ENCODE peak calls at places on chromosomes 16 and 17, in six cellular contexts. A is Peyer's patch, E is heart left ventricle, V is transverse colon, U is uterus, S is upper lobe of left lung. Z is an unnamed sample.

GRCh38 chr17:21377821-21378396 is 1.8 kb downstream of the KCNJ12 start:
- DNase-seq in S (no peak), U (no peak), V (no peak), E (no peak), A (no peak), Z (no peak)

GRCh38 chr17:40450175-40450574 is 6.9 kb downstream of the IGFBP4 start:
- DNase-seq in S (no peak), E (peak), V (peak), A (peak), U (peak), Z (no peak)

GRCh38 chr16:2005646-2006045 is 4.0 kb downstream of the ZNF598 start:
- DNase-seq in V (no peak), E (no peak), A (no peak), U (no peak), S (no peak), Z (no peak)

GRCh38 chr17:40953876-40954275 is 12.9 kb downstream of the KRT39 start:
- DNase-seq in S (no peak), E (no peak), V (no peak), U (no peak), A (no peak), Z (no peak)

GRCh38 chr17:83203472-83204221 is 124.2 kb downstream of the METRNL start:
- DNase-seq in U (peak), A (peak), S (peak), V (peak), E (peak), Z (peak)

GRCh38 chr16:56262148-56262878 is 71.0 kb downstream of the GNAO1 start:
- DNase-seq in U (no peak), V (peak), S (no peak), A (no peak), E (no peak), Z (no peak)

GRCh38 chr16:75074920-75075687 is 41.5 kb downstream of the LDHD start:
- DNase-seq in A (no peak), U (no peak), V (peak), S (no peak), E (no peak), Z (no peak)

GRCh38 chr17:15918661-15919259 is 26.2 kb upstream of the ADORA2B start:
- DNase-seq in U (no peak), A (peak), S (no peak), E (peak), V (peak), Z (peak)

GRCh38 chr16:11689031-11689840 is 21.0 kb downstream of the SNN start:
- DNase-seq in S (no peak), U (peak), E (no peak), A (no peak), V (no peak), Z (no peak)

GRCh38 chr17:5780476-5780875 is 196.2 kb upstream of the NLRP1 start:
- DNase-seq in A (no peak), S (no peak), U (no peak), V (no peak), E (no peak), Z (no peak)

GRCh38 chr16:83771306-83771942 is 36.4 kb upstream of the HSBP1 start:
- DNase-seq in V (no peak), U (peak), S (no peak), A (no peak), E (peak), Z (peak)

GRCh38 chr17:76558210-76559095 is 18.6 kb downstream of the PRCD start:
- DNase-seq in S (no peak), V (no peak), U (no peak), A (no peak), E (no peak), Z (no peak)

GRCh38 chr16:5938607-5939006 is 841.0 kb upstream of the EEF2KMT start:
- DNase-seq in U (no peak), S (no peak), E (no peak), A (no peak), V (no peak), Z (no peak)

GRCh38 chr16:11094075-11094593 is 149.8 kb downstream of the CLEC16A start:
- DNase-seq in U (no peak), A (peak), E (no peak), V (peak), S (no peak), Z (no peak)

GRCh38 chr16:27301236-27301861 is 12.4 kb upstream of the IL4R start:
- DNase-seq in V (no peak), E (no peak), S (no peak), A (no peak), U (no peak), Z (no peak)

GRCh38 chr17:57557793-57558681 is 187.1 kb downstream of the CCDC182 start:
- DNase-seq in V (no peak), S (no peak), A (no peak), E (no peak), U (no peak), Z (no peak)

GRCh38 chr17:67441052-67441738 is 64.1 kb downstream of the PITPNC1 start:
- DNase-seq in E (no peak), A (no peak), V (peak), S (no peak), U (peak), Z (no peak)

GRCh38 chr17:81239714-81240555 is 817 bp downstream of the NDUFAF8 start:
- DNase-seq in V (no peak), E (no peak), A (no peak), U (no peak), S (no peak), Z (no peak)

GRCh38 chr16:88131256-88131655 is 180.0 kb downstream of the BANP start:
- DNase-seq in V (no peak), E (no peak), A (no peak), U (no peak), S (no peak), Z (no peak)

GRCh38 chr17:75776399-75777242 is 8.0 kb upstream of the UNK start:
- DNase-seq in V (no peak), U (no peak), S (no peak), A (peak), E (no peak), Z (no peak)

GRCh38 chr17:2684549-2684948 is 27.0 kb downstream of the CLUH start:
- DNase-seq in E (no peak), A (no peak), U (no peak), V (no peak), S (no peak), Z (peak)

GRCh38 chr16:57601801-57602478 is 26.5 kb upstream of the ADGRG1 start:
- DNase-seq in E (no peak), V (no peak), U (no peak), A (no peak), S (no peak), Z (no peak)

GRCh38 chr16:54102888-54103866 is 183.4 kb downstream of the IRX3 start:
- DNase-seq in S (no peak), V (no peak), A (no peak), U (no peak), E (no peak), Z (no peak)

GRCh38 chr17:32015245-32016013 is 8.2 kb downstream of the LRRC37B start:
- DNase-seq in U (no peak), E (no peak), A (no peak), S (no peak), V (no peak), Z (no peak)

GRCh38 chr17:78253946-78254672 is 22.7 kb downstream of the TMEM235 start:
- DNase-seq in S (peak), A (peak), U (peak), V (peak), E (peak), Z (peak)
- H3K27ac ChIP-seq in S (peak), A (peak), U (peak), V (peak), E (peak), Z (peak)

DNA sequence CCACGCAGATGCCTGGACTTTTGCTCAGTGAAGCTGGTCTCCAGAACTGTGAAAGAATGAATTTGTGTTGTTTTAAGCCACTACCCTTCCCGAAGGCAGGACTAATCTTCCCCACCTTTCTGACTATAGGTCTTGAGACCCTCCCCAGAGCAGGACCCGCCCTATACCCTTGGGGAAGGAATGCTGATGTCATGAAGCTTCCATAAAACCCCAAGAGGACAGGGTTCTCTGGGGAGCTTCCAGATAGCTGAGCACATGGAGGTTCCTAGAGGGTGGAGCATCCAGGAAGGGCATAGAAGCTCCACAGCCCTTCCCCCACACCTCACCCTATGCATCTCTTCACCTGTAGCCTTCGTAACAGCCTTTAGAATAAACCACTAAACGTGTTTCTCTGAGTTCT is 287.8 kb downstream of the SOX9 start:
- DNase-seq in U (no peak), A (no peak), E (no peak), V (no peak), S (no peak), Z (no peak)
- TF ChIP-seq POLR2A in U (no peak), A (no peak), E (no peak), V (no peak), S (no peak), Z (no peak)

DNA sequence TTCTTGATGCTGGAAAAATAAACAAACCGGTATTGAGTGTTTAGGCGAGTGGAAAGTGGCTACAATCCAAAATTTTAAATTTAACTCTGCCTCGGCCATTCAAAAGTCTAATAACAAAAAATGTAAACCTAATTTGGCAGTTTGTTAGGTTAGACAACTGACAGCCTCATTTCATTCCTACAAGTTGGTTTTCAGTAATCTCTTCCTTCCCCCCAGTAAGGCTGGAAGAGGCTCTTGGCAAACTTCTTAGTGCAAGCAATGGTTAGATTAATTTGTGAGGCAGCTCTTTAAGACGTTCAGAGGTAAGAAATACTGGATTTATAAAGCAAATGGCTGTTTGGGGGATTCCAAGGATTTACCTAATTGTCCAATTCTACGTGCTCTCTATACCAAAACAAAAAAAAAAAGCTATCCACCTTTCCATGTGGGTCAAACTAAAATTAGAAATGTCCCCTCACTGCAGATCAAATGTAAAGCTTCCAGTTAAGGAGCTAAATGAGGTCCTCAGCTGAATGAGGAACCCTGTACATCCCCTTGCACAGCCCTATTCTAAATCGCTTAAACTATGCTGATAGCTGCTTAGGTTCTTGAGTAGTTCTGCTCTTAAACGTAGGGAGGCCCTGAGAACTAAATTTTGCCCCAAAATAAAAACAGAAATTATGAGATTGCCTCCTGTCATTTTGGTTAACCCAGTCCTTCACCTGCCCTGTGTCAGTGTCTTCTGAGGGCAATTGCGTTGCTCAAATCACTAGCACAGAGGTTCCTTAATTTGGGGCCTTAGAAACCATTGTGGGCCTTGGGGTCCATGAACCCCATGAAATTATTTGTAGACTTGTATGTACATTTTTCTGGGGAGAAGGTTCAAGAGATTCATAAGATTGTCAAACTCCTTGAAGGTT is 2.9 kb downstream of the HEXIM1 start:
- DNase-seq in V (no peak), S (no peak), A (no peak), E (no peak), U (no peak), Z (no peak)
- H3K27ac ChIP-seq in V (peak), S (peak), A (peak), E (peak), U (peak), Z (peak)

GRCh38 chr17:55532670-55533069 is 21.4 kb upstream of the SMIM36 start:
- DNase-seq in V (no peak), U (no peak), S (no peak), A (no peak), E (no peak), Z (no peak)
- TF ChIP-seq POLR2A in V (no peak), U (no peak), S (no peak), A (no peak), E (no peak), Z (no peak)

GRCh38 chr16:77898671-77899211 is 110.4 kb downstream of the VAT1L start:
- DNase-seq in U (no peak), S (no peak), V (no peak), A (no peak), E (no peak), Z (no peak)

GRCh38 chr16:77894054-77894632 is 105.8 kb downstream of the VAT1L start:
- DNase-seq in V (no peak), E (peak), U (no peak), A (no peak), S (no peak), Z (no peak)

GRCh38 chr16:77897038-77897437 is 108.7 kb downstream of the VAT1L start:
- DNase-seq in S (no peak), U (no peak), E (no peak), A (no peak), V (no peak), Z (no peak)

GRCh38 chr16:77897831-77898540 is 109.6 kb downstream of the VAT1L start:
- DNase-seq in A (no peak), V (no peak), U (no peak), E (no peak), S (no peak), Z (no peak)

GRCh38 chr16:77896357-77896972 is 108.1 kb downstream of the VAT1L start:
- DNase-seq in E (no peak), S (no peak), V (no peak), U (no peak), A (no peak), Z (no peak)
- H3K27ac ChIP-seq in E (no peak), S (no peak), V (peak), U (no peak), A (no peak), Z (no peak)

DNA sequence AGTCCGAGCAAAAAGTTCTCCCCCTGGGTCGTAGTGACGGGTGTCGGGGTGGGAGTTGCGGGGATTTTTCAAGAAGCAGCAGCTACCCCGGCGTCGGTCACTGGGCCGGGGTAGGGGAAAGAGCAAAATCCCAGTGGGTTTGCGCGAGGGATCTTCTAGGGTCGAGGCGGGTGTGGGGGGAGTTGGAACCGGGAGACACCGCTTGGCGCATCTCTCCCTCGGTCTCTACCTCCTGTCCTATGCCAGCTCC is 2.3 kb upstream of the UBTF start:
- DNase-seq in E (no peak), A (peak), V (no peak), S (no peak), U (no peak), Z (no peak)
- TF ChIP-seq POLR2A in E (no peak), A (no peak), V (no peak), S (no peak), U (no peak), Z (no peak)

GRCh38 chr16:81718637-81719036 is 60.5 kb upstream of the PLCG2 start:
- DNase-seq in S (no peak), U (no peak), E (no peak), A (no peak), V (no peak), Z (no peak)

GRCh38 chr16:81714593-81714992 is 64.5 kb upstream of the PLCG2 start:
- DNase-seq in S (no peak), E (no peak), A (no peak), U (no peak), V (no peak), Z (no peak)

GRCh38 chr16:81715358-81716196 is 63.5 kb upstream of the PLCG2 start:
- DNase-seq in V (no peak), U (no peak), E (no peak), A (no peak), S (no peak), Z (no peak)

GRCh38 chr16:81717662-81718189 is 61.4 kb upstream of the PLCG2 start:
- DNase-seq in U (no peak), S (no peak), E (no peak), V (no peak), A (no peak), Z (no peak)

GRCh38 chr16:81716478-81717210 is 62.4 kb upstream of the PLCG2 start:
- DNase-seq in A (no peak), E (no peak), U (no peak), S (no peak), V (no peak), Z (no peak)
- H3K27ac ChIP-seq in A (peak), E (no peak), U (no peak), S (no peak), V (peak), Z (no peak)

DNA sequence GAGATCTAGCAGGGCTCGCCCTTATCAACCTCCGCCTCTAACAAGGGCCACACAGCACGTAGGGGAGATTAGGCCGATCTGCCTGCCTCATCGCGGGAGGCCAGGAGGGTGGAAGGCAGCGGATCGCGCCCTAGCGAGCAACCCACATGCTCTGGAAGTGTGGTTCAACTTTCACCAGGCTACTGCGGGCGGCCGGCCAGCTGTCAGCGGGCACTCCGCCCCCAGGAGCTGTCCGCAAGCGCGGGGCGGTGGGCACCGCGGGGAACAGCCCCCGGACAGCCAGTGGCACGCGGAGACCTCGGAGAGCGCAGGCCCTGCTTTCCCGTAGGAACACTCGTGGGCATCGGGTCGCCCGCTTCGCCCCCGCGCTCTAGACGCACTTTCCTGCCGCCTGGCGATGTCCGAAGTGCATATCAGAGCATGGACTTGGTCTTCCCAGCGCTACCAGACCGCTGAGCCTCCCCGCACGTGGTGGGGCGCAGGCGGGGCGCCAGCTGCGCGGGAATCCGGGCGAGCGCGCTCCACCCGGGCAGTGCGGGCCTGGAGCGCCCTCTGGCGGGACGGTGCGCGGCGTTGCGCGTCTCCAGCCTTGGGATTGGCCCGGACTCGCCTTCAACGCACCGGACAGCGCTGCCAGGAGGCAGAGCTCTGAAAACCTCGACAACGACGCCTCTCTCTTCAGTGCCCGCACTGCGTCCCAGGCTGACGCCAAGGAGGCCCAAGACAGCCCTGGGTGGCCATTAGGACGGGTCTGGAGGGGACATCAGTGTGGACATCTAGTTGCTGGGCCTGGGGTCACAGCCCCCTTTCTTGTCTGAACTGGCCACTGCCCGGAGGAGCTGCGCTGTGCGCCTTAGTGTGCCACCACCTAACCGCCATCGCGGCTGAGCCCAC is 3.6 kb upstream of the ZNHIT3 start:
- DNase-seq in U (peak), S (peak), E (peak), V (peak), A (peak), Z (peak)
- TF ChIP-seq POLR2A in U (no peak), S (no peak), E (no peak), V (no peak), A (no peak), Z (no peak)

DNA sequence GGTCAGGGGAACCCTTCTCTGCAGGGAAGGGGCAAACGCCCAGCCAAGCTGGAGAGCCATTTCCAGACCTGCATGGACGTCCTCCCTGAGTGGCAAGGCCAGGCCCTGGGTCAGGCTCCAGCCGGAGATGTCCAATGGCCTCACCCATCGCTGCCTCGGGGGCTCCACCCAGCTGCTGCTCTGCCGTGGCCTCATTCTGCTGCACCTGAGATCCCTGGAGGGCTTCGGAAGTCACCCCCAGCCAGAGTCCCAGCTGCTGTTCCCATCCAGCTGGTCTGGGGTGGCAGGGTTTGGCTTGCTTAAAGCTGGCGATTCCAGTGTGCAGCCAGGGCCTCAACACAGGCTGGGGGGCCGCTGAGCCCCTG is 190.0 kb upstream of the GSE1 start:
- DNase-seq in U (no peak), S (peak), A (no peak), V (no peak), E (no peak), Z (no peak)
- H3K27ac ChIP-seq in U (no peak), S (peak), A (no peak), V (peak), E (no peak), Z (no peak)

GRCh38 chr17:42571435-42572225 is 4.7 kb downstream of the MLX start:
- DNase-seq in E (no peak), S (no peak), V (peak), U (no peak), A (peak), Z (no peak)
- TF ChIP-seq POLR2A in E (no peak), S (no peak), V (no peak), U (no peak), A (no peak), Z (no peak)